ENCODE peak calls at places on chromosomes 3 and 15, in six cellular contexts. L is endothelial cell, W is PC-9, S is left cardiac atrium, E is kidney tubule cell, Q is DMS 273 treated with DMSO at 0.1 percent for 48 hours. O is an unnamed sample.

GRCh38 chr3:113051827-113052226 is 61.0 kb downstream of the GTPBP8 start:
- DNase-seq in L (no peak), W (no peak), S (no peak), E (no peak), Q (no peak), O (no peak)

GRCh38 chr15:61205427-61205826 is 23.7 kb downstream of the RORA start:
- DNase-seq in L (peak), W (no peak), S (no peak), E (peak), Q (no peak), O (no peak)

GRCh38 chr3:53347261-53348064 is at the start of gene DCP1A:
- DNase-seq in L (peak), W (peak), S (peak), E (peak), Q (peak), O (peak)

GRCh38 chr3:72134989-72135451 is 350.1 kb upstream of the PROK2 start:
- DNase-seq in L (no peak), W (no peak), S (no peak), E (no peak), Q (no peak), O (no peak)

GRCh38 chr15:77060560-77060959 is 10.3 kb downstream of the TSPAN3 start:
- DNase-seq in L (no peak), W (no peak), S (no peak), E (no peak), Q (no peak), O (no peak)

GRCh38 chr3:133469140-133469731 is 69.4 kb downstream of the BFSP2 start:
- DNase-seq in L (no peak), W (no peak), S (peak), E (peak), Q (no peak), O (no peak)

GRCh38 chr3:149251186-149251585 is 29.6 kb upstream of the CP start:
- DNase-seq in L (no peak), W (no peak), S (no peak), E (no peak), Q (no peak), O (no peak)

GRCh38 chr3:33392703-33393125 is 47.5 kb downstream of the UBP1 start:
- DNase-seq in L (no peak), W (peak), S (no peak), E (peak), Q (no peak), O (peak)

GRCh38 chr15:38401716-38402115 is 52.2 kb upstream of the FAM98B start:
- DNase-seq in L (no peak), W (no peak), S (no peak), E (no peak), Q (no peak), O (no peak)

GRCh38 chr3:113898892-113899291 is 48.9 kb upstream of the ZDHHC23 start:
- DNase-seq in L (no peak), W (no peak), S (no peak), E (peak), Q (no peak), O (no peak)

GRCh38 chr3:153958635-153959320 is 162.4 kb upstream of the ARHGEF26 start:
- DNase-seq in L (no peak), W (no peak), S (no peak), E (no peak), Q (no peak), O (no peak)

GRCh38 chr3:129628169-129628522 is 21.7 kb upstream of the PLXND1 start:
- DNase-seq in L (no peak), W (no peak), S (no peak), E (no peak), Q (no peak), O (no peak)

GRCh38 chr3:71573181-71573580 is 10.3 kb downstream of the FOXP1 start:
- DNase-seq in L (no peak), W (no peak), S (no peak), E (no peak), Q (no peak), O (no peak)

GRCh38 chr3:134317106-134317947 is 56.9 kb downstream of the AMOTL2 start:
- DNase-seq in L (no peak), W (peak), S (no peak), E (peak), Q (no peak), O (no peak)

GRCh38 chr15:88243895-88244787 is 12.4 kb downstream of the NTRK3 start:
- DNase-seq in L (peak), W (no peak), S (no peak), E (peak), Q (no peak), O (peak)

GRCh38 chr15:98853161-98853560 is 154.4 kb downstream of the PGPEP1L start:
- DNase-seq in L (peak), W (peak), S (peak), E (peak), Q (peak), O (peak)

GRCh38 chr3:63595221-63595620 is 57.3 kb upstream of the SNTN start:
- DNase-seq in L (no peak), W (no peak), S (no peak), E (no peak), Q (no peak), O (no peak)

GRCh38 chr3:67018105-67018788 is 20.1 kb downstream of the KBTBD8 start:
- DNase-seq in L (no peak), W (no peak), S (peak), E (peak), Q (no peak), O (peak)

GRCh38 chr3:125683067-125683844 is 88.0 kb upstream of the OSBPL11 start:
- DNase-seq in L (no peak), W (no peak), S (peak), E (no peak), Q (no peak), O (no peak)

GRCh38 chr3:14915636-14916222 is 31.7 kb upstream of the NR2C2 start:
- DNase-seq in L (no peak), W (no peak), S (no peak), E (no peak), Q (no peak), O (peak)

GRCh38 chr3:131712662-131713061 is 209.9 kb upstream of the MRPL3 start:
- DNase-seq in L (no peak), W (no peak), S (no peak), E (no peak), Q (no peak), O (no peak)

GRCh38 chr15:97995881-97996603 is 35.5 kb downstream of the ARRDC4 start:
- DNase-seq in L (peak), W (peak), S (no peak), E (peak), Q (no peak), O (peak)

GRCh38 chr3:10006762-10007090 is 19.5 kb upstream of the FANCD2 start:
- DNase-seq in L (no peak), W (no peak), S (no peak), E (no peak), Q (no peak), O (no peak)

GRCh38 chr3:45546636-45547201 is 47.8 kb upstream of the LIMD1 start:
- DNase-seq in L (no peak), W (no peak), S (no peak), E (no peak), Q (no peak), O (no peak)

GRCh38 chr15:64951777-64952418 is 37.8 kb downstream of the SPG21 start:
- DNase-seq in L (no peak), W (no peak), S (no peak), E (no peak), Q (no peak), O (no peak)

GRCh38 chr3:159252772-159253384 is 451.0 kb downstream of the MFSD1 start:
- DNase-seq in L (peak), W (no peak), S (no peak), E (peak), Q (peak), O (peak)

GRCh38 chr3:127675651-127676391 is 3.1 kb downstream of the ABTB1 start:
- DNase-seq in L (no peak), W (no peak), S (no peak), E (no peak), Q (no peak), O (no peak)

GRCh38 chr3:55571216-55571813 is 84.2 kb upstream of the WNT5A start:
- DNase-seq in L (no peak), W (no peak), S (no peak), E (no peak), Q (no peak), O (no peak)

GRCh38 chr3:136671921-136672320 is 80.3 kb downstream of the STAG1 start:
- DNase-seq in L (no peak), W (no peak), S (no peak), E (peak), Q (no peak), O (no peak)

GRCh38 chr3:98824256-98824655 is 61.1 kb downstream of the ST3GAL6 start:
- DNase-seq in L (no peak), W (no peak), S (no peak), E (no peak), Q (no peak), O (no peak)

GRCh38 chr3:123392368-123392767 is 56.5 kb downstream of the ADCY5 start:
- DNase-seq in L (no peak), W (no peak), S (no peak), E (no peak), Q (no peak), O (no peak)

GRCh38 chr3:132394334-132394733 is 23.0 kb upstream of the DNAJC13 start:
- DNase-seq in L (no peak), W (no peak), S (peak), E (no peak), Q (peak), O (no peak)

GRCh38 chr15:84570164-84570692 is 30.6 kb upstream of the ZSCAN2 start:
- DNase-seq in L (peak), W (no peak), S (peak), E (peak), Q (no peak), O (peak)

GRCh38 chr15:73078722-73079121 is 26.5 kb downstream of the NEO1 start:
- DNase-seq in L (no peak), W (no peak), S (no peak), E (peak), Q (no peak), O (peak)